ENCODE peak calls at places on chromosomes 12 and 14, in five cellular contexts. One of them, this sample, is unnamed.

GRCh38 chr12:10182662-10183061 is 3.8 kb downstream of the TMEM52B start:
- DNase-seq in tibial nerve: no peak
- DNase-seq in thoracic aorta: no peak
- DNase-seq in aorta: no peak
- DNase-seq in A549: no peak
- DNase-seq in this sample: peak; percentile 39

GRCh38 chr14:92759300-92759678 is 10.9 kb upstream of the LGMN start:
- DNase-seq in A549: no peak
- DNase-seq in aorta: no peak
- DNase-seq in thoracic aorta: no peak
- DNase-seq in tibial nerve: no peak
- DNase-seq in this sample: peak; percentile 81

GRCh38 chr14:58426819-58427288 is 477 bp downstream of the TIMM9 start:
- DNase-seq in tibial nerve: no peak
- DNase-seq in aorta: peak; percentile 73
- DNase-seq in A549: peak; percentile 56
- DNase-seq in thoracic aorta: peak; percentile 19
- DNase-seq in this sample: peak; percentile 73

GRCh38 chr12:53060721-53061276 is 10.9 kb downstream of the TNS2 start:
- DNase-seq in aorta: no peak
- DNase-seq in A549: no peak
- DNase-seq in thoracic aorta: no peak
- DNase-seq in tibial nerve: peak; percentile 27
- DNase-seq in this sample: no peak

GRCh38 chr14:104710071-104710735 is 13.8 kb upstream of the ADSS1 start:
- DNase-seq in tibial nerve: no peak
- DNase-seq in aorta: no peak
- DNase-seq in thoracic aorta: no peak
- DNase-seq in A549: no peak
- DNase-seq in this sample: no peak

GRCh38 chr12:53506881-53507719 is at the start of gene NPFF:
- DNase-seq in aorta: peak; percentile 30
- DNase-seq in A549: no peak
- DNase-seq in thoracic aorta: no peak
- DNase-seq in tibial nerve: no peak
- DNase-seq in this sample: no peak

GRCh38 chr12:114434341-114434740 is 28.4 kb upstream of the TBX5 start:
- DNase-seq in tibial nerve: no peak
- DNase-seq in aorta: no peak
- DNase-seq in thoracic aorta: no peak
- DNase-seq in A549: no peak
- DNase-seq in this sample: no peak

GRCh38 chr12:22361785-22362184 is 27.3 kb upstream of the ST8SIA1 start:
- DNase-seq in aorta: no peak
- DNase-seq in tibial nerve: no peak
- DNase-seq in thoracic aorta: no peak
- DNase-seq in A549: no peak
- DNase-seq in this sample: no peak

GRCh38 chr12:120654656-120655055 is 14.2 kb downstream of the CABP1 start:
- DNase-seq in thoracic aorta: no peak
- DNase-seq in A549: no peak
- DNase-seq in aorta: peak; percentile 85
- DNase-seq in tibial nerve: no peak
- DNase-seq in this sample: no peak

GRCh38 chr12:26196424-26196722 is 1.0 kb downstream of the SSPN start:
- DNase-seq in tibial nerve: no peak
- DNase-seq in aorta: no peak
- DNase-seq in A549: no peak
- DNase-seq in thoracic aorta: no peak
- DNase-seq in this sample: no peak

GRCh38 chr12:26195641-26196423 is 459 bp downstream of the SSPN start:
- DNase-seq in A549: peak; percentile 7
- DNase-seq in aorta: peak; percentile 78
- DNase-seq in tibial nerve: peak; percentile 29
- DNase-seq in thoracic aorta: peak; percentile 8
- DNase-seq in this sample: peak; percentile 53

GRCh38 chr12:26195250-26195640 is at the start of gene SSPN:
- DNase-seq in thoracic aorta: peak; percentile 15
- DNase-seq in tibial nerve: peak; percentile 37
- DNase-seq in aorta: peak; percentile 85
- DNase-seq in A549: no peak
- DNase-seq in this sample: peak; percentile 79

GRCh38 chr12:26198742-26199141 is 3.4 kb downstream of the SSPN start:
- DNase-seq in thoracic aorta: peak; percentile 19
- DNase-seq in tibial nerve: no peak
- DNase-seq in aorta: peak; percentile 67
- DNase-seq in A549: no peak
- DNase-seq in this sample: no peak

DNA sequence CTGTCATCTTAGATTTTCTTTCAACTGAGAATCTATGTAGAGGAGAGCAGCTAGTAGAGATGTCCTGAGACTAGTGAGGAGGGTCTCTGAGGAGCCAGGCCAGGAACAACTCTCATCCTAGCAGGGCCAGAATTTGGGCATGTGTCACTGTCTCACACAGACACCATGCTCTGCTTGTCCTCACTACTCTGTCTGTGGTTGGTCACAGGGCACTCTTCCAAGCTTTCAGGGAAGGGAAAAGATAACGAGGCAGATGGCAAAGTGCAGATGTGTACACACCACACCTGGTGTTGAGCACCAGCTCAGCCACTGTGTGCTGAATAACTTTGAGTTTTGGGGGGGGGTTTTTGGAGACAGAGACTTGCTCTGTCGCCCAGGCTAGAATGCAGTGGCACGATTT is 2.5 kb downstream of the SSPN start:
- DNase-seq in aorta: no peak
- DNase-seq in A549: no peak
- DNase-seq in tibial nerve: no peak
- DNase-seq in thoracic aorta: no peak
- DNase-seq in this sample: no peak
- H3K27ac ChIP-seq in aorta: peak overlapping the region; percentile 90
- H3K27ac ChIP-seq in A549: no peak overlapping the region
- H3K27ac ChIP-seq in tibial nerve: peak overlapping the region; percentile 82
- H3K27ac ChIP-seq in thoracic aorta: peak overlapping the region; percentile 91
- H3K27ac ChIP-seq in this sample: no peak overlapping the region

GRCh38 chr14:103483600-103483999 is 39.0 kb downstream of the CKB start:
- DNase-seq in A549: no peak
- DNase-seq in tibial nerve: no peak
- DNase-seq in aorta: no peak
- DNase-seq in thoracic aorta: no peak
- DNase-seq in this sample: no peak

GRCh38 chr14:103476631-103477030 is 46.0 kb downstream of the CKB start:
- DNase-seq in aorta: no peak
- DNase-seq in thoracic aorta: no peak
- DNase-seq in A549: no peak
- DNase-seq in tibial nerve: no peak
- DNase-seq in this sample: no peak

GRCh38 chr14:103476065-103476464 is 46.6 kb downstream of the CKB start:
- DNase-seq in thoracic aorta: no peak
- DNase-seq in tibial nerve: no peak
- DNase-seq in aorta: no peak
- DNase-seq in A549: no peak
- DNase-seq in this sample: no peak

GRCh38 chr14:103485504-103485903 is 37.1 kb downstream of the CKB start:
- DNase-seq in A549: no peak
- DNase-seq in aorta: no peak
- DNase-seq in thoracic aorta: no peak
- DNase-seq in tibial nerve: no peak
- DNase-seq in this sample: no peak

GRCh38 chr14:103480595-103480994 is 42.0 kb downstream of the CKB start:
- DNase-seq in aorta: no peak
- DNase-seq in thoracic aorta: no peak
- DNase-seq in A549: no peak
- DNase-seq in tibial nerve: no peak
- DNase-seq in this sample: no peak
- H3K27ac ChIP-seq in aorta: no peak overlapping the region
- H3K27ac ChIP-seq in thoracic aorta: no peak overlapping the region
- H3K27ac ChIP-seq in A549: no peak overlapping the region
- H3K27ac ChIP-seq in tibial nerve: no peak overlapping the region
- H3K27ac ChIP-seq in this sample: no peak overlapping the region

DNA sequence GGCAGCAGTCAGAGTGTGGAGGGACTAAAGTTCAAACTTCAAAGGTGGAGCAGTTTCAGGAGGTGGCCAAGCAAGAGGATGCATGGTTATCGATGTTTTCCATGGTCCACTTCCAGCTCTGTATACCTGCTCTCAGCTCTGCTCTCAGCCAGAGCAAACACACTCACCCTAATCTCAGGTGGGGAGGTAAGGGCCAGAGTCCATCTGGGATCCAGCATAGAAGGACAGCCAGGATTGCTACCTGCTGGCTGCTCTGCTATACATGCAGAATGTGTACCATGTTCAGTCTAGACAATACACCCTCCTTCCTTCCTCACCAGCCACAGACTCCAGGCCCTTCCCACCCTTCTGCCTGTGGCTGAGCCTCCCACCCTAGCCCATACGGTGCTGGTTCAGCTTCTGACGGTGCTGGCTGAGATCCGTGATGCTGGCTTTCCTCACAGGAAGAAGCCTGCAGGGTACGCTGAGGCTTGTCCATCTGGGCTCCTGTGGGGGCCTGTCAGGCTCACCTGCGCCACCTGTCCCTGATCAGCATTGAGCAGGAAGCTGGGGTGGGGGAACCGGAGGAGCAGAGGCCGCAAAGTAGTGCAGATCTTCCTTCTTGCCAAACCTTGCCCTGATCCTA is 2.4 kb downstream of the CBLN3 start:
- DNase-seq in thoracic aorta: no peak
- DNase-seq in A549: no peak
- DNase-seq in tibial nerve: no peak
- DNase-seq in aorta: peak; percentile 43
- DNase-seq in this sample: no peak
- H3K27ac ChIP-seq in thoracic aorta: no peak overlapping the region
- H3K27ac ChIP-seq in A549: no peak overlapping the region
- H3K27ac ChIP-seq in tibial nerve: no peak overlapping the region
- H3K27ac ChIP-seq in aorta: no peak overlapping the region
- H3K27ac ChIP-seq in this sample: no peak overlapping the region

GRCh38 chr12:3107954-3108353 is 30.8 kb downstream of the TSPAN9 start:
- DNase-seq in thoracic aorta: no peak
- DNase-seq in A549: no peak
- DNase-seq in aorta: no peak
- DNase-seq in tibial nerve: no peak
- DNase-seq in this sample: no peak

GRCh38 chr12:3105690-3106479 is 28.7 kb downstream of the TSPAN9 start:
- DNase-seq in thoracic aorta: no peak
- DNase-seq in aorta: no peak
- DNase-seq in A549: no peak
- DNase-seq in tibial nerve: no peak
- DNase-seq in this sample: no peak

GRCh38 chr12:3103806-3104205 is 26.6 kb downstream of the TSPAN9 start:
- DNase-seq in tibial nerve: no peak
- DNase-seq in A549: no peak
- DNase-seq in aorta: no peak
- DNase-seq in thoracic aorta: no peak
- DNase-seq in this sample: no peak

GRCh38 chr12:3106564-3106963 is 29.4 kb downstream of the TSPAN9 start:
- DNase-seq in A549: no peak
- DNase-seq in thoracic aorta: no peak
- DNase-seq in tibial nerve: no peak
- DNase-seq in aorta: no peak
- DNase-seq in this sample: peak; percentile 31

GRCh38 chr12:3107071-3107583 is 29.9 kb downstream of the TSPAN9 start:
- DNase-seq in thoracic aorta: no peak
- DNase-seq in A549: no peak
- DNase-seq in aorta: no peak
- DNase-seq in tibial nerve: no peak
- DNase-seq in this sample: peak; percentile 75
- H3K27ac ChIP-seq in thoracic aorta: no peak overlapping the region
- H3K27ac ChIP-seq in A549: peak overlapping the region; percentile 1
- H3K27ac ChIP-seq in aorta: no peak overlapping the region
- H3K27ac ChIP-seq in tibial nerve: no peak overlapping the region
- H3K27ac ChIP-seq in this sample: peak overlapping the region; percentile 66

GRCh38 chr14:81246561-81247270 is 26.0 kb upstream of the GTF2A1 start:
- DNase-seq in A549: no peak
- DNase-seq in aorta: no peak
- DNase-seq in thoracic aorta: no peak
- DNase-seq in tibial nerve: no peak
- DNase-seq in this sample: no peak
- H3K27ac ChIP-seq in A549: no peak overlapping the region
- H3K27ac ChIP-seq in aorta: no peak overlapping the region
- H3K27ac ChIP-seq in thoracic aorta: no peak overlapping the region
- H3K27ac ChIP-seq in tibial nerve: no peak overlapping the region
- H3K27ac ChIP-seq in this sample: no peak overlapping the region

DNA sequence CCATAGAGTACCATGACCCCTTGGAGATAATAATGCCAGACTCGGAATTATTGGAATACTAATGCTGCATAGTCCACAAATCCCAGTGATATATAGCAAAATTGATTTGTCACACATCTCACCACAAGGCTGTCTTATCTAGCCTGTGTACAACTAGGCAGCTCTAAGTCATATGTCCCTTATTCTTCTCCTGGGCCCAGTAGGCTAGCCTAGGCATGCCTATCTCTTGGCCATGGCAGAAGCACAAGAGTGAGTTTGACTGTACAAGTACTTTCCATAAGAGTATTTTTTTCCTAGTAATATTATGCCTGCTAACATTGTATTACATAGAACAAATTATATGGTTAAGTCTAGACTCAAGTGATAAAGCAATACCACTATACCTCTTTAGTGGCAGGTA is 1122.1 kb upstream of the SEL1L start:
- DNase-seq in A549: no peak
- DNase-seq in aorta: no peak
- DNase-seq in thoracic aorta: no peak
- DNase-seq in tibial nerve: no peak
- DNase-seq in this sample: no peak
- H3K27ac ChIP-seq in A549: no peak overlapping the region
- H3K27ac ChIP-seq in aorta: no peak overlapping the region
- H3K27ac ChIP-seq in thoracic aorta: no peak overlapping the region
- H3K27ac ChIP-seq in tibial nerve: no peak overlapping the region
- H3K27ac ChIP-seq in this sample: no peak overlapping the region

DNA sequence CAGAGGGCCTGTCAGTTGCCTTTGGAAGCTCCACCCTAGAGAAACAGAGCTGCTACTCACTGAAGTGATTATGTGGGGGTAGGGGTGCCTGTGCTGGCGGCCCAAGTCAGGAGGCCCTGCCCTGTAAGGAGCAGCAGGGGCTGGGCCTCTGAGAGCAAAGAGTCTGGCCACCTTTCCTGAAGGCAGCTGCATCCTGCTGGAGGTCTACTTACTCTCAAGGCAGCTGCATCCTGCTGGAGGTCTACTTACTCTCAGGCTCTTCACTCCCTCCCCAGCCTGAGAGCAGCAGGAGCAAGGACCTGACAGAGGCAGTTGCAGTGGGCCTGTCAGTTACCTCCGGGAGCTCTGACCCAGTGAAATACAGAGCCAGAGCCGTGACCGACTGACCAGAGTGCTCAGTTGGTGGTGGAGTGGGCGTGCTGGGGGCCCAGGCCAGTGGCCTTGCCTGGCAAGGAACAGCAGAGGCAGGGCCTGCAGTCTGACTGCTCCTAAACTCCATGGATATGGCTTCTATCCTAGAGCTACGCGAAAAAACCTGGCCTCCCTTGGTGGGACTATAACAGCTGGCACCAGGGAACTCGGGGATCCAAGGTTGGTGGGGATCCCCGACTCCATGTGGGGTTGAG is 32.3 kb downstream of the RAD51B start:
- DNase-seq in tibial nerve: no peak
- DNase-seq in aorta: no peak
- DNase-seq in A549: no peak
- DNase-seq in thoracic aorta: no peak
- DNase-seq in this sample: no peak
- H3K27ac ChIP-seq in tibial nerve: no peak overlapping the region
- H3K27ac ChIP-seq in aorta: no peak overlapping the region
- H3K27ac ChIP-seq in A549: no peak overlapping the region
- H3K27ac ChIP-seq in thoracic aorta: no peak overlapping the region
- H3K27ac ChIP-seq in this sample: no peak overlapping the region

This sample was measured in A673.